ENCODE peak calls at places on chromosome 13, in four cellular contexts. I, T, V and R are unnamed samples.

GRCh38 chr13:113176292-113176691 is 17.8 kb downstream of the PROZ start:
- DNase-seq in I (no peak), T (no peak), V (no peak), R (no peak)

GRCh38 chr13:50129923-50130685 is 114.9 kb downstream of the KCNRG start:
- DNase-seq in I (no peak), T (no peak), V (no peak), R (peak)

GRCh38 chr13:80012281-80012680 is 328.6 kb downstream of the SPRY2 start:
- DNase-seq in I (no peak), T (no peak), V (no peak), R (no peak)

GRCh38 chr13:33401238-33401637 is 115.7 kb upstream of the STARD13 start:
- DNase-seq in I (no peak), T (no peak), V (no peak), R (no peak)

GRCh38 chr13:90447735-90448103 is 899.8 kb upstream of the MIR17HG start:
- DNase-seq in I (no peak), T (no peak), V (no peak), R (no peak)

GRCh38 chr13:107185889-107186288 is 618.0 kb upstream of the ARGLU1 start:
- DNase-seq in I (no peak), T (no peak), V (no peak), R (no peak)

GRCh38 chr13:105962080-105962479 is 573.4 kb downstream of the EFNB2 start:
- DNase-seq in I (no peak), T (no peak), V (no peak), R (no peak)

GRCh38 chr13:50892162-50892944 is 17.2 kb upstream of the RNASEH2B start:
- DNase-seq in I (no peak), T (no peak), V (no peak), R (no peak)

GRCh38 chr13:27283906-27284523 is 13.4 kb downstream of the RASL11A start:
- DNase-seq in I (no peak), T (no peak), V (no peak), R (no peak)

GRCh38 chr13:45257638-45258338 is 56.9 kb upstream of the KCTD4 start:
- DNase-seq in I (no peak), T (no peak), V (no peak), R (no peak)

GRCh38 chr13:104650426-104650825 is 1584.2 kb upstream of the SLC10A2 start:
- DNase-seq in I (no peak), T (no peak), V (no peak), R (peak)

GRCh38 chr13:27080018-27080948 is 91.3 kb downstream of the USP12 start:
- DNase-seq in I (no peak), T (no peak), V (no peak), R (no peak)

GRCh38 chr13:48873081-48873480 is 102.6 kb upstream of the FNDC3A start:
- DNase-seq in I (no peak), T (no peak), V (no peak), R (no peak)
- TF ChIP-seq FOXM1 in I (no peak), T (no peak), V (no peak), R (no peak)

DNA sequence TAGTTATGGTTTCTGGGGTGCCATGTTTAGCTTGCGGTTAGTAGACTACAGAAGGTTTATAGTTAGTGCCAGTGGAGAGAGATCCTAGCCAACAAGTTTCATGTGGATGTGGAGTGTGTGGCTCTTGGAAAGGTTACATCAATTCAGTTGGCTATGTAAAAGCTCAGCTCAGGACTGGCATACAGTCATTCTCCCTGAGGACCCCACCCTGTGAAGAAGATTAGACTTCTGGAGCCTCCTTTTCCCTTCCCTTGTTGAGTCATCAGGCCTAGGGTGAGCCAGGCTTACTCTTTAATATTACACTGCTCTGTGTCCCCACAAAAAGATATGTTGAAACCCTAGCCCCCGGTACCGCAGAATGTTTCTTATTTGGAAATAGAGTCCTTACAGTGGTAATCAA is 20.5 kb downstream of the LMO7 start:
- DNase-seq in I (no peak), T (no peak), V (no peak), R (no peak)
- TF ChIP-seq TARDBP in I (no peak), T (no peak), V (no peak), R (no peak)

GRCh38 chr13:41236369-41236768 is 27.0 kb downstream of the MTRF1 start:
- DNase-seq in I (no peak), T (no peak), V (no peak), R (no peak)

GRCh38 chr13:41232715-41233114 is 30.7 kb downstream of the MTRF1 start:
- DNase-seq in I (no peak), T (no peak), V (no peak), R (no peak)

GRCh38 chr13:41231025-41231677 is 32.2 kb downstream of the MTRF1 start:
- DNase-seq in I (no peak), T (no peak), V (no peak), R (no peak)

GRCh38 chr13:41229356-41229755 is 34.0 kb downstream of the MTRF1 start:
- DNase-seq in I (no peak), T (no peak), V (no peak), R (no peak)

GRCh38 chr13:41231786-41232185 is 31.6 kb downstream of the MTRF1 start:
- DNase-seq in I (no peak), T (peak), V (peak), R (no peak)
- TF ChIP-seq FOXM1 in I (no peak), T (no peak), V (no peak), R (no peak)

DNA sequence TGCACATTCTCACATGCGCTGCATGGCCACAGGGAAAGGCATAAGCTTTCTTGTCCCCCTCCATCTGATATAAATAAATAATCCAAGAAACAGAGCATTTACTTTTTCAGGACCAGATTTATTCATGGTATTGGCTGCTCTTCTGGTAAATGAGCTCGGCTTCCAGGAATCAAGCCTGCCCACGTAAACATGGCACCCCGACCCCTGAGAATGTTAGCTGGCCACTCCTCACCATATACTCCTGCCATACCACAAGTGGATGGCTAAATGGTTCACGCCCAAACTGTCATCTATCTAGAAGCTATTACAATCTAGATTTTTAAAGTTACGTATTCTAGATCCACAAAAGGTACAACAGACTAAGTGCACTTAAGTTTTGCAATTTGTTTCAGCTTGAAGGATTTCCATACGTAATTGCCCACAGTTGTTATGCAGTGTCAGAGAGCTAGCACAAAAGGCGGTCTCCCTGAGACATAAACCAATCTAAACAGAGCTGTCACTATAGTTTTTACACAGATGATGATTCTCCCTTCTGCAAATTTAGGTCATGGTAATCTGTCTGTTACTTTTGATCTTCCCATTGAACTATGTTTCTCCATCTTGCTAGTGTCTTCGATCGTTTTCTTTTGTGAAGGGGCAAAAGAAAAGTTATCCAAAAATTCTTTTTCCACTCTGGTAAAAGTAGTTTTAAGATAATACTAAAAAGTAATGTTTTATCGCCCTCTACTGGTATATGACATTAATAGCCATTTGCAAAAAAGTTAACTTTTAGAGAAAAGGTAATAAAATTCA is 16.2 kb upstream of the FOXO1 start:
- DNase-seq in I (no peak), T (no peak), V (no peak), R (no peak)
- TF ChIP-seq TARDBP in I (no peak), T (no peak), V (no peak), R (no peak)

GRCh38 chr13:110128546-110128945 is 178.4 kb downstream of the COL4A1 start:
- DNase-seq in I (no peak), T (no peak), V (no peak), R (no peak)

GRCh38 chr13:110125613-110126272 is 181.2 kb downstream of the COL4A1 start:
- DNase-seq in I (no peak), T (no peak), V (no peak), R (no peak)

GRCh38 chr13:110125157-110125556 is 181.8 kb downstream of the COL4A1 start:
- DNase-seq in I (no peak), T (no peak), V (no peak), R (no peak)

GRCh38 chr13:110127986-110128511 is 178.9 kb downstream of the COL4A1 start:
- DNase-seq in I (no peak), T (no peak), V (no peak), R (no peak)

DNA sequence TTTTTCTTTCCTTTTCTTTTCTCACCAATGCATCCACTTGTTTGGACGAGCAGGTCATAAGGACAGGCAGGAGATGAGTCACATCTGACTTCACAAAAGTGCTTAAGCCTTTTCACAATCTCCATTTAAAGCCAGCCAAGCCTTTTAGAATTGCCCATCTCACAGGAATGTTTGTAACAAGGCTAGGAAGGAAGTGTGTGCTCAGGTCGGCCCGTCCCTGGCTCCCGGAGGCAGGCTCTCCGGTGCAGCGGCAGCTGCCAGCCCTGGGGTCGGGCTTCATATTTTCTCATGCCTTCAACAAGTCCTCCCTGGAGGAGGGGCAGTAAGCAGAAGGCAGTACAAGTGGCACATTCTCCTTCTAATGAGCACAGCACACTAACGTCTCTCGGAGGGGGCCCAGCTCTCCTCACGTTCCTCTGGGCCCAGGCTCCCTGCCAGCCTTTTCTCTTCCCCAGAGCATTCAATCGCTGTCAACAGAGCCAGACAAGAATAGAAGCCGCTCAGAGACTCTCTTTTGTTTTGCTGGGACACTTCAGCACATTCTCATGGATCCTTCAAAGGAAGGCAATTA is 180.5 kb downstream of the COL4A1 start:
- DNase-seq in I (no peak), T (no peak), V (no peak), R (no peak)
- TF ChIP-seq FOXM1 in I (no peak), T (no peak), V (no peak), R (no peak)